ENCODE peak calls at places on chromosomes 3 and 15, in seven cellular contexts. W is psoas muscle, Q is astrocyte of the spinal cord, G is thoracic aorta, Y is fibroblast of lung, O is GM23248, F is cardiac fibroblast. I is an unnamed sample.

GRCh38 chr3:143207338-143207961 is 87.9 kb downstream of the CHST2 start:
- DNase-seq in W (no peak), Q (peak), G (no peak), Y (peak), O (peak), F (peak), I (peak)

GRCh38 chr3:117400303-117400702 is 690.7 kb downstream of the TUSC7 start:
- DNase-seq in W (no peak), Q (no peak), G (no peak), Y (peak), O (no peak), F (no peak), I (no peak)

GRCh38 chr3:149575213-149575961 is 82.4 kb downstream of the WWTR1 start:
- DNase-seq in W (peak), Q (peak), G (peak), Y (peak), O (peak), F (peak), I (peak)

GRCh38 chr3:123791417-123791816 is 92.7 kb downstream of the MYLK start:
- DNase-seq in W (no peak), Q (peak), G (no peak), Y (peak), O (peak), F (peak), I (peak)

GRCh38 chr15:33045066-33045810 is 149.3 kb downstream of the FMN1 start:
- DNase-seq in W (no peak), Q (no peak), G (no peak), Y (no peak), O (no peak), F (no peak), I (peak)

GRCh38 chr3:143657391-143657790 is 190.9 kb downstream of the SLC9A9 start:
- DNase-seq in W (no peak), Q (peak), G (no peak), Y (no peak), O (peak), F (no peak), I (peak)

GRCh38 chr3:169746924-169747323 is 17.9 kb downstream of the TERC start:
- DNase-seq in W (no peak), Q (no peak), G (no peak), Y (no peak), O (no peak), F (no peak), I (no peak)

GRCh38 chr3:148873270-148873927 is 8.3 kb downstream of the CPA3 start:
- DNase-seq in W (no peak), Q (no peak), G (no peak), Y (peak), O (no peak), F (no peak), I (no peak)

GRCh38 chr3:15654891-15655290 is 53.3 kb downstream of the BTD start:
- DNase-seq in W (no peak), Q (no peak), G (no peak), Y (no peak), O (no peak), F (no peak), I (no peak)

GRCh38 chr3:42128526-42128925 is 37.4 kb downstream of the TRAK1 start:
- DNase-seq in W (no peak), Q (no peak), G (no peak), Y (no peak), O (no peak), F (no peak), I (no peak)

GRCh38 chr3:125055165-125055912 is 458 bp downstream of the HEG1 start:
- DNase-seq in W (peak), Q (no peak), G (no peak), Y (no peak), O (peak), F (no peak), I (no peak)

GRCh38 chr15:69143756-69144436 is 16.5 kb upstream of the GLCE start:
- DNase-seq in W (no peak), Q (no peak), G (no peak), Y (no peak), O (no peak), F (no peak), I (no peak)

GRCh38 chr3:125143982-125144652 is 68.4 kb downstream of the SLC12A8 start:
- DNase-seq in W (no peak), Q (peak), G (no peak), Y (peak), O (peak), F (no peak), I (peak)

GRCh38 chr3:8443829-8444791 is 57.5 kb upstream of the LMCD1 start:
- DNase-seq in W (peak), Q (peak), G (peak), Y (peak), O (peak), F (peak), I (peak)

GRCh38 chr3:175255698-175256097 is 396.6 kb downstream of the NAALADL2 start:
- DNase-seq in W (no peak), Q (peak), G (no peak), Y (peak), O (peak), F (peak), I (peak)

GRCh38 chr3:124986153-124987143 is 51.9 kb upstream of the MUC13 start:
- DNase-seq in W (no peak), Q (peak), G (no peak), Y (peak), O (peak), F (peak), I (peak)

GRCh38 chr3:36060950-36061349 is 319.4 kb upstream of the STAC start:
- DNase-seq in W (no peak), Q (no peak), G (no peak), Y (peak), O (peak), F (no peak), I (no peak)

GRCh38 chr3:54427951-54428871 is 305.9 kb downstream of the CACNA2D3 start:
- DNase-seq in W (peak), Q (peak), G (no peak), Y (peak), O (peak), F (peak), I (peak)

GRCh38 chr3:14172480-14172879 is 5.9 kb downstream of the XPC start:
- DNase-seq in W (no peak), Q (no peak), G (no peak), Y (no peak), O (no peak), F (no peak), I (no peak)

GRCh38 chr15:60829416-60829815 is 350.5 kb upstream of the ICE2 start:
- DNase-seq in W (no peak), Q (no peak), G (no peak), Y (no peak), O (peak), F (peak), I (peak)

GRCh38 chr15:79434361-79434760 is 2.2 kb downstream of the MINAR1 start:
- DNase-seq in W (no peak), Q (no peak), G (no peak), Y (no peak), O (no peak), F (no peak), I (no peak)

GRCh38 chr3:40741729-40742128 is 217.0 kb downstream of the ZNF621 start:
- DNase-seq in W (peak), Q (peak), G (no peak), Y (peak), O (no peak), F (peak), I (peak)

GRCh38 chr15:31397851-31398661 is 71.4 kb downstream of the KLF13 start:
- DNase-seq in W (no peak), Q (no peak), G (no peak), Y (no peak), O (no peak), F (no peak), I (no peak)

GRCh38 chr15:36936652-36937051 is 163.7 kb downstream of the MEIS2 start:
- DNase-seq in W (no peak), Q (peak), G (no peak), Y (peak), O (peak), F (peak), I (peak)

GRCh38 chr15:29422606-29423005 is 153.0 kb upstream of the NSMCE3 start:
- DNase-seq in W (no peak), Q (no peak), G (no peak), Y (no peak), O (no peak), F (no peak), I (no peak)

GRCh38 chr15:61422773-61423172 is 193.7 kb upstream of the RORA start:
- DNase-seq in W (no peak), Q (no peak), G (no peak), Y (no peak), O (no peak), F (no peak), I (no peak)

GRCh38 chr15:69480932-69481331 is 28.3 kb downstream of the RPLP1 start:
- DNase-seq in W (no peak), Q (no peak), G (no peak), Y (no peak), O (no peak), F (no peak), I (no peak)

GRCh38 chr3:190325923-190326322 is 3.7 kb upstream of the CLDN1 start:
- DNase-seq in W (no peak), Q (peak), G (no peak), Y (peak), O (peak), F (peak), I (peak)

GRCh38 chr3:135558906-135559305 is 406.6 kb upstream of the PPP2R3A start:
- DNase-seq in W (no peak), Q (peak), G (no peak), Y (no peak), O (no peak), F (no peak), I (peak)
- H3K4me3 ChIP-seq in W (no peak), Q (no peak), G (no peak), Y (no peak), O (no peak), F (no peak), I (no peak)

GRCh38 chr15:90300988-90301715 is 35.7 kb downstream of the NGRN start:
- DNase-seq in W (peak), Q (peak), G (no peak), Y (peak), O (peak), F (peak), I (peak)
- H3K4me3 ChIP-seq in W (no peak), Q (no peak), G (peak), Y (no peak), O (no peak), F (no peak), I (no peak)

DNA sequence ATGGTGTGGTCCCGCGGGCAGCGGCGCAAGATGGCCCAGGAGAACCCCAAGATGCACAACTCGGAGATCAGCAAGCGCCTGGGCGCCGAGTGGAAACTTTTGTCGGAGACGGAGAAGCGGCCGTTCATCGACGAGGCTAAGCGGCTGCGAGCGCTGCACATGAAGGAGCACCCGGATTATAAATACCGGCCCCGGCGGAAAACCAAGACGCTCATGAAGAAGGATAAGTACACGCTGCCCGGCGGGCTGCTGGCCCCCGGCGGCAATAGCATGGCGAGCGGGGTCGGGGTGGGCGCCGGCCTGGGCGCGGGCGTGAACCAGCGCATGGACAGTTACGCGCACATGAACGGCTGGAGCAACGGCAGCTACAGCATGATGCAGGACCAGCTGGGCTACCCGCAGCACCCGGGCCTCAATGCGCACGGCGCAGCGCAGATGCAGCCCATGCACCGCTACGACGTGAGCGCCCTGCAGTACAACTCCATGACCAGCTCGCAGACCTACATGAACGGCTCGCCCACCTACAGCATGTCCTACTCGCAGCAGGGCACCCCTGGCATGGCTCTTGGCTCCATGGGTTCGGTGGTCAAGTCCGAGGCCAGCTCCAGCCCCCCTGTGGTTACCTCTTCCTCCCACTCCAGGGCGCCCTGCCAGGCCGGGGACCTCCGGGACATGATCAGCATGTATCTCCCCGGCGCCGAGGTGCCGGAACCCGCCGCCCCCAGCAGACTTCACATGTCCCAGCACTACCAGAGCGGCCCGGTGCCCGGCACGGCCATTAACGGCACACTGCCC is 977 bp downstream of the SOX2 start:
- DNase-seq in W (no peak), Q (peak), G (no peak), Y (peak), O (peak), F (no peak), I (no peak)
- H3K4me3 ChIP-seq in W (peak), Q (peak), G (peak), Y (peak), O (peak), F (no peak), I (no peak)

DNA sequence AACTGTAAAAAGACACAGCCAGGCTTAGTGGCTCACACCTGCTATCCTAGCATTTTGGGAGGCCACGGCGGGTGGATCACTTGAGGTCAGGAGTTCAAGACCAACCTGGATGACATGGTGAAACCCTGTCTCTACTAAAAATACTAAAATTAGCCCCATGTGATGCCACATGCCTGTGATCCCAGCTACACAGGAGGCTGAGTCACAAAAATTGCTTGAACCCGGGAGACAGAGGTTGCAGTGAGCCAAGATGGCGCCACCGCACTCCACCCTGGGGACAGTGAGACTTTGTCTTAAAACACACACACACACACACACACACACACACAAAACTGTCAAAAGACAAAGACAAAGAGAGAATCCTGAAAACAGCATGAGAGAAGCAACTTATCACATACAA is 18.0 kb downstream of the SPCS1 start:
- DNase-seq in W (no peak), Q (no peak), G (no peak), Y (no peak), O (no peak), F (no peak), I (no peak)
- H3K4me3 ChIP-seq in W (no peak), Q (no peak), G (no peak), Y (no peak), O (no peak), F (no peak), I (no peak)

GRCh38 chr3:13018561-13019242 is 54.5 kb downstream of the IQSEC1 start:
- DNase-seq in W (peak), Q (no peak), G (no peak), Y (no peak), O (peak), F (no peak), I (no peak)

GRCh38 chr3:13018039-13018431 is 55.2 kb downstream of the IQSEC1 start:
- DNase-seq in W (peak), Q (no peak), G (no peak), Y (no peak), O (peak), F (no peak), I (peak)

GRCh38 chr3:13020159-13020558 is 53.1 kb downstream of the IQSEC1 start:
- DNase-seq in W (no peak), Q (no peak), G (no peak), Y (no peak), O (no peak), F (no peak), I (no peak)

GRCh38 chr3:13019706-13020105 is 53.5 kb downstream of the IQSEC1 start:
- DNase-seq in W (no peak), Q (no peak), G (no peak), Y (no peak), O (peak), F (no peak), I (no peak)

DNA sequence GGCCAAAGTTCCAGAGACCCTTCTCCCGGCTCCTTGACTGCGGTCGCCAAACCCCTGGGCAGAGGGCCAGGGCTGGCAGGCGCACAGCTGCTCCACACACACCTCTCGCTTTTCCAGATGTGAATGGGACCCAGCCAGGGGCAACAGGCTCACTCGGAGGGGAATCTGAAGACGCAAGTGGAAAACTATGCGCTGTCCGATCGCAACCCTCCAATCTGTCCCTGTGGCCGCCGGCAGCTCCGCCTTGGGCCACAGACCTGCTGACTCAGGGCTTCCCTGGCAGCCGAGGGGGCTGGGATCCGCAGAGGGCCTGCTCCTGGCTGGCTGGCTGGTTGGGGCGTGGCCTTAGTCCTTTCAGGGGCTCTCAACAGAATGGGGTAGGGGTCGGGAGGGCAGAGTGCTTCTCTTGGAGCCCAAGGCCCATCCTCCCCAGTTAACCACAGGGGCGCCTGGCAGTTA is 54.0 kb downstream of the IQSEC1 start:
- DNase-seq in W (peak), Q (peak), G (no peak), Y (peak), O (peak), F (peak), I (peak)
- H3K4me3 ChIP-seq in W (peak), Q (peak), G (peak), Y (no peak), O (no peak), F (no peak), I (peak)

GRCh38 chr3:45693941-45694521 is 4.8 kb downstream of the SACM1L start:
- DNase-seq in W (no peak), Q (no peak), G (no peak), Y (peak), O (peak), F (no peak), I (no peak)
- H3K4me3 ChIP-seq in W (no peak), Q (no peak), G (no peak), Y (no peak), O (no peak), F (no peak), I (no peak)

GRCh38 chr15:92395557-92395956 is 1.9 kb downstream of the ST8SIA2 start:
- DNase-seq in W (no peak), Q (no peak), G (no peak), Y (no peak), O (no peak), F (no peak), I (no peak)
- H3K4me3 ChIP-seq in W (no peak), Q (peak), G (no peak), Y (no peak), O (no peak), F (no peak), I (no peak)

GRCh38 chr3:49132437-49133225 is at the start of gene LAMB2:
- DNase-seq in W (peak), Q (peak), G (no peak), Y (peak), O (peak), F (peak), I (peak)

GRCh38 chr3:49135499-49135898 is 2.6 kb upstream of the LAMB2 start:
- DNase-seq in W (no peak), Q (no peak), G (no peak), Y (no peak), O (peak), F (no peak), I (no peak)

GRCh38 chr3:49133226-49133951 is 539 bp upstream of the LAMB2 start:
- DNase-seq in W (peak), Q (peak), G (peak), Y (peak), O (peak), F (peak), I (peak)

GRCh38 chr3:49132073-49132436 is 795 bp downstream of the LAMB2 start:
- DNase-seq in W (no peak), Q (no peak), G (no peak), Y (no peak), O (peak), F (no peak), I (no peak)

DNA sequence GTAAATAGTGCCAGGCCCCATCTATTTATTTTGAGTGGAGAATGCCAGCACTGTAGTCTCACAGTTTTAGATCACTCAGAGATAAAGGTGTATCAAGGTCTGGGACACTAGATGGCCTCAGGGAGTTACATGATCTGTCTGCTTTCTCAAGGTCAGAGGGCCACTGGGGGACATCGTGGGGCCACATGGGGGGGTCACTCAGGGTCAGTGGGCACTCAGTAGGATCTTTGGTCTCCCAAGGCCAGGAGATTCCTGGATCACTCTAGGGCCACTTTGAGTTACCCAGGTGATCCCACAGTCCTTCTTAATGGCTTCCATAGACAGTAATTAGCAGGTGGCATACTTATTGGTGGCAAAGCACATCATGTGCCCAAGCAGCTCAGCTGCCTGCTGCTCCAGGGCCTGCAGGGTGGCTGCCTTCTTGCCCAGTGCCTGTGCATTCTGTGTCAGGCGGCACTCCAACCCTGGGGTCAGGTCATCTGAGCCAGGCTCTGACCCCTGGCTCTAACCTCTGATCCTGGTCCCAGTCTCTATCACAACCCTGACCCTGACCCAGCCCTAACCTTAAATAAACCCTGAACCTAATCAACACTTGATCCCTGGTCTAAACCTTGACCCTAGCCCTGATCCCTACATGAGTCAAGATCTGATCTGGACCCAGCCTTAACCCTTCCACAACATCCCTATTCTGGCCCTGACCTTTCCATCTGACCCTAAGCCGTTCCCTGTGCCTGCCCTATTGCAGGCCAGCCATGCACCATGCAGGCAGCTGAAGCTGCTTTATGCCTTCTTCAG is 1.8 kb upstream of the LAMB2 start:
- DNase-seq in W (no peak), Q (no peak), G (no peak), Y (no peak), O (no peak), F (no peak), I (no peak)
- H3K4me3 ChIP-seq in W (no peak), Q (no peak), G (peak), Y (no peak), O (peak), F (no peak), I (no peak)

I was measured in AG10803.